ENCODE peak calls at places on chromosome 19, in seven cellular contexts. Z is HCT116, N is GM23338, X is K562, T is GM12878, F is SK-N-SH, K is HepG2. L is an unnamed sample.
A peak's percentile ranks its signal among the peaks of the same experiment; 100 is the strongest.

GRCh38 chr19:6092329-6093286 is 17.7 kb downstream of the RFX2 start:
- DNase-seq in Z (peak; percentile 48), N (peak; percentile 85), X (peak; percentile 78), T (no peak), F (no peak), K (peak; percentile 56), L (no peak)

GRCh38 chr19:53898680-53899341 is 10.3 kb upstream of the CACNG7 start:
- DNase-seq in Z (peak; percentile 77), N (peak; percentile 100), X (peak; percentile 96), T (no peak), F (peak; percentile 96), K (no peak), L (no peak)

GRCh38 chr19:41324921-41325639 is 15.1 kb downstream of the CCDC97 start:
- DNase-seq in Z (no peak), N (peak; percentile 79), X (peak; percentile 87), T (no peak), F (peak; percentile 81), K (peak; percentile 82), L (no peak)

GRCh38 chr19:12778020-12778904 is 2.9 kb upstream of the HOOK2 start:
- DNase-seq in Z (no peak), N (peak; percentile 68), X (no peak), T (no peak), F (peak; percentile 76), K (no peak), L (no peak)

GRCh38 chr19:32676186-32676894 is 692 bp downstream of the RGS9BP start:
- DNase-seq in Z (no peak), N (peak; percentile 62), X (no peak), T (no peak), F (peak; percentile 55), K (no peak), L (no peak)

GRCh38 chr19:4635763-4636135 is 3.6 kb upstream of the TNFAIP8L1 start:
- DNase-seq in Z (no peak), N (peak; percentile 49), X (no peak), T (no peak), F (no peak), K (no peak), L (no peak)

GRCh38 chr19:39590265-39590664 is 12.1 kb upstream of the LGALS13 start:
- DNase-seq in Z (no peak), N (peak; percentile 61), X (no peak), T (no peak), F (no peak), K (no peak), L (no peak)

GRCh38 chr19:40223135-40223822 is 3.2 kb downstream of the CCNP start:
- DNase-seq in Z (no peak), N (peak; percentile 87), X (no peak), T (no peak), F (no peak), K (no peak), L (no peak)

GRCh38 chr19:51317381-51317780 is 5.9 kb downstream of the IGLON5 start:
- DNase-seq in Z (no peak), N (no peak), X (no peak), T (no peak), F (no peak), K (no peak), L (no peak)

GRCh38 chr19:30799854-30800755 is 427.9 kb downstream of the ZNF536 start:
- DNase-seq in Z (no peak), N (peak; percentile 81), X (peak; percentile 75), T (no peak), F (no peak), K (peak; percentile 3), L (no peak)

GRCh38 chr19:50486823-50487515 is 10.3 kb upstream of the GARIN5A start:
- DNase-seq in Z (peak; percentile 80), N (peak; percentile 97), X (peak; percentile 58), T (no peak), F (peak; percentile 57), K (peak; percentile 51), L (no peak)

GRCh38 chr19:50432221-50432626 is 468 bp upstream of the MYBPC2 start:
- DNase-seq in Z (no peak), N (peak; percentile 69), X (no peak), T (no peak), F (no peak), K (no peak), L (no peak)

GRCh38 chr19:33686687-33687541 is 65.2 kb downstream of the CHST8 start:
- DNase-seq in Z (no peak), N (no peak), X (no peak), T (no peak), F (peak; percentile 68), K (no peak), L (no peak)

GRCh38 chr19:50873056-50873455 is at the start of gene KLK2:
- DNase-seq in Z (no peak), N (no peak), X (no peak), T (no peak), F (no peak), K (no peak), L (no peak)

GRCh38 chr19:13117772-13118423 is at the start of gene NACC1:
- DNase-seq in Z (peak; percentile 89), N (peak; percentile 94), X (peak; percentile 97), T (no peak), F (peak; percentile 99), K (peak; percentile 74), L (peak; percentile 78)

GRCh38 chr19:32404213-32404938 is 1.2 kb upstream of the DPY19L3 start:
- DNase-seq in Z (no peak), N (peak; percentile 57), X (no peak), T (no peak), F (no peak), K (peak; percentile 18), L (no peak)

GRCh38 chr19:51607920-51608562 is 22.2 kb downstream of the SIGLEC5 start:
- DNase-seq in Z (peak; percentile 64), N (peak; percentile 94), X (peak; percentile 82), T (no peak), F (no peak), K (peak; percentile 60), L (no peak)

DNA sequence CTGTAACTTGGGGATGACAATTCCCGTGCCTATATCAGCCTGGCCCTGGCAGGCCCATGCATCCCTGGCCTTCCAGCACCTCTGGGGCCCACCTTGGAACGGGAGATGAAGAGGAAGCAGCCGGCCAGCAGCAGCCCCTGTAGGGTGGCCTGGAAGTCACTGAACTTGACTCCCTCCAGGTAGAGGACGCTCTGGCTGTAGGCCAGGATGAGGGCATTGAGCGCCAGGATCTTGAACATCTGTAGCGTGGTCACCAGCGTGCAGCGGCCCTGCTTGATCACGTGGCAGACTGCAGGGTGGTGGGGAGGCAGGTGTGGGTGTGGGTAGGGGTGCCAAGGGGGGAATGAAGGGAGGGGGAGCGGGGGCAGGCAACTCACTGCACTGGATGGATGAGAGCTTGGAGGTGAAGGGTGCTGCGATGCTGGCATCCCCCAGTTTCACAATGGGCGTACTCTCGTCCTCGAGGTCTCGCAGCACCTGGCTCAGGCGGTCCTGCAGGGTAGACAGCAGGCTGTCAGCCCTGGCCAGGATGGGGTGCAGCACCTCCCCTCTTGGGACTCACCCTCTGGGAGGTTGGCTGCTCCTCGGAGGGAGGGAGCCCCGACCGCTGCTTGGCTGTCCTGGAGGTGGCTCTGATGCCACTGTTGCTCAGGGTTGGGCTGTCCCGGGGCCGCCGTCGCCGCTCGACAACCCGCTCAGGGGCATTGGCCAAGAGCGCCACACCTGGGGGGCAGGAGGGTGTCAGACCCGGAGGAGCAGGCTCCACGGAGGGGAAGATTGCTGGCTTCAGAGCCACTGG is 3.8 kb upstream of the GMIP start:
- DNase-seq in Z (no peak), N (no peak), X (no peak), T (no peak), F (no peak), K (no peak), L (no peak)
- H3K36me3 ChIP-seq in Z (peaks cover 20% of the 10 kb centered on the region), N (peaks cover 10% of the 10 kb centered on the region), X (peaks cover 71% of the 10 kb centered on the region), T (peaks cover 52% of the 10 kb centered on the region), F (peaks cover 63% of the 10 kb centered on the region), K (peaks cover 66% of the 10 kb centered on the region), L (peaks cover 3% of the 10 kb centered on the region)

GRCh38 chr19:16207490-16208025 is 9.8 kb downstream of the AP1M1 start:
- DNase-seq in Z (no peak), N (no peak), X (no peak), T (no peak), F (no peak), K (no peak), L (no peak)
- TF ChIP-seq REST in Z (no peak), N (no peak), X (no peak), T (no peak), F (no peak), K (no peak), L (no peak)

GRCh38 chr19:7963566-7963965 is 20.1 kb upstream of the TIMM44 start:
- DNase-seq in Z (no peak), N (no peak), X (no peak), T (no peak), F (no peak), K (no peak), L (no peak)

GRCh38 chr19:7962644-7963268 is 19.3 kb upstream of the TIMM44 start:
- DNase-seq in Z (no peak), N (no peak), X (no peak), T (no peak), F (no peak), K (no peak), L (no peak)

GRCh38 chr19:7953576-7953975 is 10.1 kb upstream of the TIMM44 start:
- DNase-seq in Z (no peak), N (peak; percentile 55), X (no peak), T (no peak), F (no peak), K (no peak), L (no peak)

GRCh38 chr19:7961930-7962626 is 18.6 kb upstream of the TIMM44 start:
- DNase-seq in Z (no peak), N (no peak), X (no peak), T (no peak), F (no peak), K (no peak), L (no peak)

DNA sequence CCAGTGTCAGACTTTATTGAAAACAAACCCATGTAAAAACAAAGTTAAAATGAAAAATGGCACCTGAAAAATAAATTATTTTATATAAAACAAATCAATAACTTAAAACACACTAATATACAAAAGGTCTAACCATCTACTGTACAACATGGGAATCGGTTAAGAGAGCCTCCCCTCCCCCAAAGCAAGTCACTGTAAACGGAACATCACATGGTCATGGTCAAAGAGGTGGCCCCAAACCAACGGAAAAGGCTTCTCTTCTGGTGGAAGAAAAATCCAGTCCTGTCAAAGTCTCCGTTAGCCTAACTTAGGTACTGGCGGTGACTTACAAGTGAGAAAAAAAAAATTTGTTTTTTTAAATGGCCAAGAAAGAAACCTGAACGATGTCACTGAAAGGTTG is 15.7 kb upstream of the TIMM44 start:
- DNase-seq in Z (no peak), N (no peak), X (peak; percentile 32), T (no peak), F (no peak), K (no peak), L (no peak)
- H3K36me3 ChIP-seq in Z (peaks cover 13% of the 10 kb centered on the region), N (peaks cover 15% of the 10 kb centered on the region), X (peaks cover 64% of the 10 kb centered on the region), T (peaks cover 10% of the 10 kb centered on the region), F (peaks cover 53% of the 10 kb centered on the region), K (peaks cover 39% of the 10 kb centered on the region), L (no peaks in the 10 kb centered on the region)

GRCh38 chr19:55690109-55690768 is 15.2 kb downstream of the EPN1 start:
- DNase-seq in Z (no peak), N (no peak), X (no peak), T (no peak), F (no peak), K (no peak), L (no peak)

GRCh38 chr19:55686311-55687050 is 11.5 kb downstream of the EPN1 start:
- DNase-seq in Z (no peak), N (no peak), X (no peak), T (no peak), F (no peak), K (no peak), L (no peak)

GRCh38 chr19:55689366-55690108 is 14.5 kb downstream of the EPN1 start:
- DNase-seq in Z (no peak), N (no peak), X (no peak), T (no peak), F (no peak), K (no peak), L (no peak)

GRCh38 chr19:55687281-55688172 is 12.5 kb downstream of the EPN1 start:
- DNase-seq in Z (no peak), N (no peak), X (no peak), T (no peak), F (no peak), K (no peak), L (no peak)

GRCh38 chr19:55688422-55689218 is 13.6 kb downstream of the EPN1 start:
- DNase-seq in Z (no peak), N (no peak), X (peak; percentile 60), T (no peak), F (no peak), K (no peak), L (no peak)
- TF ChIP-seq REST in Z (no peak), N (no peak), X (no peak), T (no peak), F (no peak), K (no peak), L (no peak)